ENCODE peak calls at places on chromosomes 6 and 20, in eight cellular contexts. V is left ventricle myocardium inferior; A is IMR-90; O is OCI-LY7; N is Peyer's patch; L is psoas muscle; E is H9; Q is naive thymus-derived CD4-positive, alpha-beta T cell. I is an unnamed sample.

GRCh38 chr6:6969761-6970223 is 138.0 kb upstream of the RREB1 start:
- DNase-seq in V (no peak), A (no peak), O (no peak), N (no peak), L (no peak), E (peak; percentile 79), Q (no peak), I (no peak)

GRCh38 chr6:43575105-43575771 is 600 bp downstream of the XPO5 start:
- DNase-seq in V (peak; percentile 29), A (peak; percentile 9), O (peak; percentile 20), N (no peak), L (no peak), E (peak; percentile 48), Q (peak; percentile 71), I (no peak)

GRCh38 chr6:85594197-85594930 is 706 bp upstream of the SNX14 start:
- DNase-seq in V (no peak), A (peak; percentile 30), O (peak; percentile 52), N (no peak), L (no peak), E (no peak), Q (peak; percentile 40), I (no peak)

GRCh38 chr6:161135695-161136591 is 137.9 kb downstream of the AGPAT4 start:
- DNase-seq in V (no peak), A (no peak), O (peak; percentile 13), N (no peak), L (no peak), E (no peak), Q (no peak), I (no peak)

GRCh38 chr6:31663087-31663960 is 1.5 kb downstream of the GPANK1 start:
- DNase-seq in V (no peak), A (peak; percentile 70), O (no peak), N (no peak), L (no peak), E (no peak), Q (no peak), I (no peak)

GRCh38 chr6:140897804-140898573 is 1234.7 kb upstream of the GJE1 start:
- DNase-seq in V (no peak), A (no peak), O (no peak), N (no peak), L (no peak), E (no peak), Q (no peak), I (peak; percentile 73)

GRCh38 chr6:87151786-87152527 is 3.4 kb upstream of the ZNF292 start:
- DNase-seq in V (peak; percentile 71), A (peak; percentile 31), O (peak; percentile 33), N (peak; percentile 82), L (peak; percentile 74), E (peak; percentile 68), Q (peak; percentile 80), I (peak; percentile 95)

GRCh38 chr6:131205891-131206290 is 70.6 kb downstream of the AKAP7 start:
- DNase-seq in V (no peak), A (no peak), O (no peak), N (no peak), L (no peak), E (no peak), Q (no peak), I (no peak)

GRCh38 chr20:62587757-62588402 is 54.4 kb upstream of the SLCO4A1 start:
- DNase-seq in V (no peak), A (no peak), O (no peak), N (no peak), L (no peak), E (no peak), Q (no peak), I (no peak)

GRCh38 chr6:54598787-54599309 is 247.7 kb upstream of the FAM83B start:
- DNase-seq in V (no peak), A (no peak), O (no peak), N (no peak), L (no peak), E (no peak), Q (no peak), I (no peak)

GRCh38 chr20:3203315-3204123 is 963 bp downstream of the DDRGK1 start:
- DNase-seq in V (no peak), A (no peak), O (peak; percentile 40), N (peak; percentile 19), L (no peak), E (no peak), Q (no peak), I (peak; percentile 83)

GRCh38 chr6:134551245-134551960 is 233.5 kb upstream of the SGK1 start:
- DNase-seq in V (no peak), A (peak; percentile 90), O (no peak), N (no peak), L (no peak), E (no peak), Q (no peak), I (no peak)

GRCh38 chr6:1701668-1702353 is 92.1 kb downstream of the FOXC1 start:
- DNase-seq in V (no peak), A (peak; percentile 95), O (no peak), N (no peak), L (peak; percentile 26), E (no peak), Q (no peak), I (no peak)

GRCh38 chr6:31171931-31172882 is 1.7 kb upstream of the POU5F1 start:
- DNase-seq in V (no peak), A (no peak), O (no peak), N (no peak), L (no peak), E (peak; percentile 95), Q (no peak), I (no peak)

GRCh38 chr6:153065222-153065621 is 62.7 kb upstream of the MTRF1L start:
- DNase-seq in V (no peak), A (no peak), O (no peak), N (no peak), L (no peak), E (no peak), Q (no peak), I (no peak)

GRCh38 chr20:5835234-5835845 is 85.1 kb downstream of the SHLD1 start:
- DNase-seq in V (peak; percentile 22), A (peak; percentile 62), O (no peak), N (no peak), L (no peak), E (no peak), Q (no peak), I (no peak)

GRCh38 chr6:165846123-165846966 is 183.3 kb upstream of the PDE10A start:
- DNase-seq in V (no peak), A (peak; percentile 8), O (no peak), N (no peak), L (no peak), E (no peak), Q (no peak), I (no peak)

GRCh38 chr6:5968817-5969726 is 37.7 kb downstream of the NRN1 start:
- DNase-seq in V (peak; percentile 62), A (no peak), O (no peak), N (no peak), L (peak; percentile 51), E (no peak), Q (no peak), I (no peak)

GRCh38 chr6:90268178-90268577 is 28.5 kb downstream of the BACH2 start:
- DNase-seq in V (no peak), A (no peak), O (no peak), N (no peak), L (no peak), E (no peak), Q (no peak), I (no peak)

GRCh38 chr6:32825966-32826365 is 9.2 kb upstream of the HLA-DOB start:
- DNase-seq in V (no peak), A (peak; percentile 55), O (no peak), N (no peak), L (no peak), E (no peak), Q (no peak), I (no peak)

GRCh38 chr6:31058128-31058894 is 48.0 kb downstream of the MUC22 start:
- DNase-seq in V (no peak), A (peak; percentile 98), O (peak; percentile 12), N (no peak), L (no peak), E (no peak), Q (no peak), I (no peak)

GRCh38 chr6:1088441-1089001 is 223.4 kb upstream of the FOXQ1 start:
- DNase-seq in V (no peak), A (no peak), O (no peak), N (no peak), L (no peak), E (no peak), Q (no peak), I (no peak)

GRCh38 chr6:17429381-17430061 is 36.1 kb downstream of the CAP2 start:
- DNase-seq in V (no peak), A (peak; percentile 88), O (no peak), N (no peak), L (no peak), E (no peak), Q (no peak), I (no peak)
- H3K27ac ChIP-seq in V (peak overlapping the region; percentile 54), A (no peak overlapping the region), O (no peak overlapping the region), N (no peak overlapping the region), L (peak overlapping the region; percentile 87), E (no peak overlapping the region), Q (no peak overlapping the region), I (no peak overlapping the region)

GRCh38 chr20:24032412-24032898 is 43.9 kb upstream of the GGTLC1 start:
- DNase-seq in V (no peak), A (no peak), O (no peak), N (no peak), L (no peak), E (no peak), Q (no peak), I (no peak)
- H3K27ac ChIP-seq in V (no peak overlapping the region), A (no peak overlapping the region), O (no peak overlapping the region), N (no peak overlapping the region), L (no peak overlapping the region), E (no peak overlapping the region), Q (no peak overlapping the region), I (peak overlapping the region; percentile 56)

GRCh38 chr6:154243793-154244768 is 112.5 kb downstream of the IPCEF1 start:
- DNase-seq in V (no peak), A (no peak), O (no peak), N (no peak), L (no peak), E (no peak), Q (no peak), I (no peak)

GRCh38 chr6:154239392-154239791 is 117.2 kb downstream of the IPCEF1 start:
- DNase-seq in V (no peak), A (no peak), O (no peak), N (no peak), L (no peak), E (no peak), Q (no peak), I (no peak)

GRCh38 chr6:154245542-154245941 is 111.1 kb downstream of the IPCEF1 start:
- DNase-seq in V (no peak), A (no peak), O (no peak), N (no peak), L (no peak), E (no peak), Q (no peak), I (no peak)

GRCh38 chr6:154241570-154241969 is 115.0 kb downstream of the IPCEF1 start:
- DNase-seq in V (no peak), A (no peak), O (no peak), N (no peak), L (no peak), E (no peak), Q (no peak), I (no peak)

GRCh38 chr6:154242617-154243357 is 113.8 kb downstream of the IPCEF1 start:
- DNase-seq in V (no peak), A (no peak), O (no peak), N (no peak), L (no peak), E (no peak), Q (no peak), I (no peak)
- H3K27ac ChIP-seq in V (no peak overlapping the region), A (no peak overlapping the region), O (no peak overlapping the region), N (no peak overlapping the region), L (no peak overlapping the region), E (no peak overlapping the region), Q (peak overlapping the region; percentile 81), I (peak overlapping the region; percentile 10)

GRCh38 chr20:34220581-34220980 is 20.6 kb upstream of the ASIP start:
- DNase-seq in V (no peak), A (peak; percentile 28), O (no peak), N (no peak), L (no peak), E (no peak), Q (no peak), I (no peak)
- H3K27ac ChIP-seq in V (no peak overlapping the region), A (no peak overlapping the region), O (no peak overlapping the region), N (no peak overlapping the region), L (no peak overlapping the region), E (no peak overlapping the region), Q (no peak overlapping the region), I (no peak overlapping the region)